ENCODE peak calls at places on chromosomes 4 and X, in four cellular contexts. X is HFF-Myc; Y is CD4-positive, alpha-beta T cell; V is fibroblast of the aortic adventitia. C is an unnamed sample.

GRCh38 chr4:6942238-6942800 is 32.7 kb downstream of the TBC1D14 start:
- DNase-seq in X (peak), Y (peak), V (peak), C (peak)

GRCh38 chr4:110654254-110654635 is 31.4 kb upstream of the PITX2 start:
- DNase-seq in X (no peak), Y (no peak), V (peak), C (no peak)

GRCh38 chr4:59608466-59608865 is 1591.7 kb upstream of the ADGRL3 start:
- DNase-seq in X (no peak), Y (no peak), V (peak), C (no peak)

GRCh38 chr4:21801661-21802355 is 146.8 kb downstream of the KCNIP4 start:
- DNase-seq in X (no peak), Y (no peak), V (peak), C (no peak)

GRCh38 chr4:38378478-38378877 is 285.5 kb upstream of the KLF3 start:
- DNase-seq in X (no peak), Y (no peak), V (no peak), C (no peak)

GRCh38 chr4:4349902-4350301 is 37.0 kb upstream of the NSG1 start:
- DNase-seq in X (no peak), Y (no peak), V (no peak), C (no peak)

GRCh38 chr4:4914059-4914820 is 54.8 kb downstream of the MSX1 start:
- DNase-seq in X (no peak), Y (no peak), V (peak), C (no peak)

GRCh38 chrX:9308426-9308825 is 156.4 kb upstream of the TBL1X start:
- DNase-seq in X (no peak), Y (no peak), V (no peak), C (no peak)

GRCh38 chr4:3010998-3011397 is 47.6 kb downstream of the GRK4 start:
- DNase-seq in X (peak), Y (no peak), V (peak), C (no peak)

GRCh38 chrX:80511969-80512760 is 91.9 kb downstream of the TENT5D start:
- DNase-seq in X (no peak), Y (no peak), V (peak), C (no peak)

GRCh38 chr4:189792819-189793618 is 147.7 kb upstream of the FRG1 start:
- DNase-seq in X (peak), Y (peak), V (peak), C (peak)

GRCh38 chrX:72046447-72046846 is 85.3 kb downstream of the RTL5 start:
- DNase-seq in X (no peak), Y (no peak), V (no peak), C (no peak)

GRCh38 chr4:26368685-26369084 is 47.9 kb downstream of the RBPJ start:
- DNase-seq in X (no peak), Y (no peak), V (no peak), C (no peak)

GRCh38 chr4:22906046-22906445 is 213.3 kb downstream of the GBA3 start:
- DNase-seq in X (no peak), Y (no peak), V (no peak), C (no peak)

GRCh38 chr4:146534178-146534577 is 12.4 kb upstream of the SLC10A7 start:
- DNase-seq in X (no peak), Y (no peak), V (no peak), C (no peak)

GRCh38 chr4:174503079-174503724 is 19.1 kb downstream of the HPGD start:
- DNase-seq in X (no peak), Y (no peak), V (peak), C (no peak)

GRCh38 chr4:74047152-74047551 is 8.7 kb upstream of the CXCL3 start:
- DNase-seq in X (no peak), Y (no peak), V (no peak), C (no peak)

GRCh38 chr4:100929753-100930152 is 411.9 kb upstream of the EMCN start:
- DNase-seq in X (no peak), Y (no peak), V (no peak), C (no peak)

GRCh38 chr4:6971536-6972374 is 62.1 kb downstream of the TBC1D14 start:
- DNase-seq in X (no peak), Y (no peak), V (no peak), C (no peak)

GRCh38 chr4:139861471-139861870 is 195.9 kb downstream of the MGST2 start:
- DNase-seq in X (no peak), Y (no peak), V (no peak), C (no peak)
- TF ChIP-seq CTCF in X (no peak), Y (no peak), V (no peak), C (no peak)

GRCh38 chr4:107546637-107547036 is 173.4 kb downstream of the PAPSS1 start:
- DNase-seq in X (no peak), Y (no peak), V (no peak), C (no peak)

GRCh38 chr4:107552306-107552705 is 167.7 kb downstream of the PAPSS1 start:
- DNase-seq in X (no peak), Y (no peak), V (no peak), C (no peak)

DNA sequence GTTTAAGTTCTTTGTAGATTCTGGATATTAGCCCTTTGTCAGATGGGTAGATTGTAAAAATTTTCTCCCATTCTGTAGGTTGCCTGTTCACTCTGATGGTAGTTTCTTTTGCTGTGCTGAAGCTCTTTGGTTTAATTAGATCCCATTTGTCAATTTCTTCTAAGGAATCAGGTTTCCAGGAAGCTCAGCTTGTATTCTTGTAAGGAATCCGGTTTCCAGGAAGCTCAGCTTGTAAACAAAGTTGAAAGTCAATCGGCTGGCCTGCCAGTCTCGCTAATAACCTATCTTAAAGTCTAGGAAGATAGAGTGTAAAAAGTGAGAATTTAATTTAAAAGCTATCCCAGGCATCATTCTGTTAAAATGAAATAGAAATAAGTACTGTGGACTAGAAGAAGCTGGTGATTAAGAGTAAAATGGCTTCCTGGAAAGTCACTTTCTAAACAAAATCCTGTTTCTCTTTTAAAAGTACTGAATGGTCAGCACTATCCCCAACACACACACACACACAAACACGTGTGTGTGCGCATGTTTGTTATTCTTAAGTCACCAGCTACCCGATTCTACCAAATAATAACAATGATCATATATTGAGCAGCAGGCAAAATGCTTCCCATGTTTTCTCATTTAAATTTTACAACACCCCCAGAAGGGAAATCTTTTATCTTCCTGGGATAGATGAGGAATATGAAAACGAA is 171.7 kb downstream of the PAPSS1 start:
- DNase-seq in X (peak), Y (no peak), V (no peak), C (no peak)
- TF ChIP-seq CTCF in X (no peak), Y (no peak), V (no peak), C (no peak)

GRCh38 chr4:109160494-109160893 is 142.0 kb downstream of the COL25A1 start:
- DNase-seq in X (no peak), Y (no peak), V (no peak), C (no peak)
- TF ChIP-seq CTCF in X (no peak), Y (no peak), V (no peak), C (no peak)

GRCh38 chrX:82218361-82218760 is 1016.5 kb downstream of the SH3BGRL start:
- DNase-seq in X (no peak), Y (no peak), V (peak), C (no peak)
- TF ChIP-seq CTCF in X (no peak), Y (no peak), V (no peak), C (no peak)

GRCh38 chrX:3811331-3812311 is 98.2 kb upstream of the PRKX start:
- DNase-seq in X (no peak), Y (peak), V (peak), C (peak)

GRCh38 chrX:3820170-3820569 is 106.7 kb upstream of the PRKX start:
- DNase-seq in X (no peak), Y (no peak), V (peak), C (no peak)

DNA sequence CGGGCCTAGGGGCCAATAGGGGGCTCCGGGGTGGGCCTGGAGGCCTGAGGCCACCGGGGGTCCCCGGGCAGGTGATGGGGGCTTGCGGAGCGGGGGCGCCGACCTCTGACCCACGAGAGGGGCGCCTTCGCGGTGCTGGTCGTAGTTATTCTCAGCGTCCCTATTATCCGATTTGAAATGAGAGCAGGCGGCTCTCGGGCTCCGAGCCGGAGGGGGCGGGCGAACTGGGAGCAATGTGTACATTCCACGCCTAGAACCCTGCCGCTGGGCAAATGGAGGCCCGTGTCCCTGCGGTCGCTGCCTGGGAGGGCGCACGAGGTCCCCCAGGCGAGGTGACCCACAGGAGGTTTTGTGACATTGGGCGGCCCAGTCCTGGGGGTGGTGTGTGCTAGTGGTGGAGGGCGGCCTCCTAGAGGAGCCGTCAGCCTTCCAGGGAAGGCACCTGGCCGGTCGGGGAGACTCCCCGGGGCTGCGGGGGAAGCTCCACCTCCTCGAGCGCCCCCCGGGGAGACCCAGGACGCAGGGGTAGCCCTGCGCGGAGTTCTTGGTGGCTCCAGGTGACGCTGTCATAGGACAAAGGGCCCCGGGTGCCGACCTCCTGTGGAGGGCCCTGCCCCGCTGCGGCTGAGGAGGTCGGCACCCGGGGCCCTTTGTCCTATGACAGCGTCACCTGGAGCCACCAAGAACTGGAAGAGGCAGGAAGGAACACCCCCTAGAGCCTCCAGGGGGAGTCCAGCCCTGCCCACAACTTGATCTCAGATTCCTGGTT is 102.6 kb upstream of the PRKX start:
- DNase-seq in X (no peak), Y (no peak), V (peak), C (peak)
- TF ChIP-seq CTCF in X (no peak), Y (no peak), V (peak), C (no peak)

GRCh38 chr4:53507671-53508286 is 83.5 kb downstream of the LNX1 start:
- DNase-seq in X (no peak), Y (no peak), V (peak), C (no peak)
- TF ChIP-seq CTCF in X (no peak), Y (no peak), V (no peak), C (no peak)

GRCh38 chr4:85126991-85127591 is 160.6 kb upstream of the WDFY3 start:
- DNase-seq in X (no peak), Y (no peak), V (no peak), C (no peak)

GRCh38 chr4:85125688-85126087 is 159.2 kb upstream of the WDFY3 start:
- DNase-seq in X (no peak), Y (no peak), V (no peak), C (no peak)

GRCh38 chr4:85132117-85132516 is 165.6 kb upstream of the WDFY3 start:
- DNase-seq in X (no peak), Y (no peak), V (no peak), C (no peak)

GRCh38 chr4:85128246-85129204 is 162.0 kb upstream of the WDFY3 start:
- DNase-seq in X (no peak), Y (no peak), V (no peak), C (no peak)

DNA sequence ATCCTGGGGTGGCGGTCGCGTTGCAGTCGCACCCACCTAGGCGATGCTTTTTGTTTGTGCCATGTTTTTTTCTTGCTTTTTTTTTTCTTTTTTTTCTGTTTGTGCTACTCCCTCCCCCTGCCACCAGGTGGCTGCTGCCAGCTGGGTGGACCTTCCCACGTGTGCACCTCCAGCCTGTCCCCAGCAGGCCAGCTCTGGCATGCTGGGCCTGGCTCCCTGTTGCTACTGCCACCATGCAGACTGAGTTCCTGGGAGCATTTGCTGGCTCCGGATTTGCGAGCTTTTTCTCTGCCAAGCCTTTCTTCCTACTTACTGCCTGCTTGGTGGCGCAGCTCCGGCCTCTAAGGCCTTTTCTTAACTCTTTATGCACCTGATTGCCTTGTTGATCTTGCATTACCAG is 161.2 kb upstream of the WDFY3 start:
- DNase-seq in X (no peak), Y (no peak), V (no peak), C (no peak)
- TF ChIP-seq CTCF in X (peak), Y (peak), V (peak), C (no peak)

C was measured in ovary.